ENCODE peak calls at places on chromosome 3, in nine cellular contexts. N is stimulated activated CD4-positive, alpha-beta T cell treated with anti-CD3 and anti-CD28 coated beads, Interleukin-15, amount 100 ng/mL, for 1 hour; X is GM12892; R is NCI-H1092; P is NCI-H446 treated with DMSO at 0.1 percent for 48 hours; C is renal cortical epithelial cell; L is KBM-7; W is H7; J is GM12864. Q is an unnamed sample.

GRCh38 chr3:170296703-170297102 is 60.8 kb upstream of the SKIL start:
- DNase-seq in C (no peak), W (no peak), L (no peak), R (no peak), P (no peak), X (no peak), N (no peak), J (no peak), Q (no peak)

GRCh38 chr3:107846282-107846852 is 244.5 kb downstream of the CD47 start:
- DNase-seq in J (no peak), C (peak), N (no peak), P (no peak), W (peak), R (no peak), X (no peak), L (peak), Q (peak)

GRCh38 chr3:61645148-61645547 is 83.8 kb downstream of the PTPRG start:
- DNase-seq in P (no peak), C (peak), R (no peak), W (no peak), L (no peak), N (no peak), J (no peak), X (no peak), Q (no peak)

GRCh38 chr3:10447110-10447509 is 58.3 kb downstream of the ATP2B2 start:
- DNase-seq in W (peak), X (no peak), R (no peak), L (no peak), J (no peak), P (no peak), C (no peak), N (no peak), Q (no peak)

GRCh38 chr3:193240850-193241706 is at the start of gene PLAAT1:
- DNase-seq in W (peak), X (peak), N (no peak), C (peak), P (peak), R (peak), L (peak), J (no peak), Q (no peak)

GRCh38 chr3:119579366-119580147 is at the start of gene ADPRH:
- DNase-seq in L (peak), P (no peak), X (peak), C (peak), W (peak), J (no peak), R (peak), N (peak), Q (peak)

GRCh38 chr3:113034011-113034410 is 43.2 kb downstream of the GTPBP8 start:
- DNase-seq in L (no peak), C (no peak), P (no peak), X (no peak), R (no peak), J (no peak), N (no peak), W (no peak), Q (no peak)

GRCh38 chr3:100602506-100603444 is 6.6 kb upstream of the ADGRG7 start:
- DNase-seq in L (peak), P (no peak), N (no peak), C (peak), J (no peak), R (no peak), W (no peak), X (no peak), Q (no peak)

GRCh38 chr3:72346526-72346926 is 501.7 kb downstream of the SHQ1 start:
- DNase-seq in X (no peak), P (no peak), W (no peak), L (peak), J (no peak), C (peak), N (no peak), R (no peak), Q (no peak)

GRCh38 chr3:121885386-121885785 is 8.8 kb upstream of the SLC15A2 start:
- DNase-seq in R (no peak), P (no peak), N (no peak), W (no peak), X (no peak), C (no peak), J (no peak), L (no peak), Q (no peak)

GRCh38 chr3:183265157-183265642 is 12.1 kb downstream of the B3GNT5 start:
- DNase-seq in C (peak), L (no peak), P (no peak), N (no peak), X (no peak), W (peak), R (no peak), J (no peak), Q (no peak)

GRCh38 chr3:123633530-123633929 is 48.7 kb upstream of the HACD2 start:
- DNase-seq in J (no peak), W (peak), P (no peak), R (no peak), X (no peak), C (no peak), N (no peak), L (no peak), Q (no peak)

GRCh38 chr3:15629860-15630597 is 28.5 kb downstream of the BTD start:
- DNase-seq in R (peak), N (peak), C (peak), L (peak), X (peak), W (peak), P (no peak), J (peak), Q (peak)

GRCh38 chr3:17288839-17289399 is 404.2 kb downstream of the PLCL2 start:
- DNase-seq in R (no peak), W (no peak), X (no peak), C (no peak), J (no peak), P (no peak), L (no peak), N (no peak), Q (no peak)

GRCh38 chr3:124812291-124813265 is 74.6 kb downstream of the ITGB5 start:
- DNase-seq in J (no peak), R (no peak), C (peak), P (peak), W (no peak), X (no peak), L (no peak), N (no peak), Q (no peak)

GRCh38 chr3:73558399-73559075 is 66.2 kb downstream of the PDZRN3 start:
- DNase-seq in R (no peak), X (no peak), P (no peak), W (peak), C (no peak), J (no peak), N (no peak), L (no peak), Q (no peak)

GRCh38 chr3:127662051-127662469 is 10.7 kb upstream of the ABTB1 start:
- DNase-seq in N (no peak), C (no peak), J (no peak), W (no peak), X (no peak), R (no peak), P (no peak), L (no peak), Q (no peak)

GRCh38 chr3:148727242-148727641 is 29.5 kb downstream of the AGTR1 start:
- DNase-seq in R (peak), L (peak), J (peak), C (peak), X (no peak), P (no peak), N (no peak), W (peak), Q (peak)

GRCh38 chr3:172305552-172305951 is 142.7 kb downstream of the GHSR start:
- DNase-seq in X (no peak), C (peak), W (no peak), L (no peak), J (no peak), R (no peak), N (no peak), P (no peak), Q (no peak)

GRCh38 chr3:27910456-27910855 is 188.3 kb upstream of the EOMES start:
- DNase-seq in W (no peak), N (no peak), L (no peak), C (no peak), R (no peak), J (no peak), X (no peak), P (no peak), Q (no peak)

GRCh38 chr3:132726341-132726823 is 4.2 kb upstream of the NPHP3 start:
- DNase-seq in W (peak), L (peak), R (peak), X (no peak), C (peak), J (no peak), N (no peak), P (peak), Q (peak)

GRCh38 chr3:46931631-46932441 is 44.7 kb downstream of the CCDC12 start:
- DNase-seq in W (no peak), N (no peak), C (no peak), J (no peak), L (no peak), X (no peak), R (no peak), P (no peak), Q (no peak)

GRCh38 chr3:192481638-192482037 is 245.7 kb downstream of the FGF12 start:
- DNase-seq in X (no peak), C (peak), R (no peak), W (no peak), J (no peak), N (no peak), P (no peak), L (no peak), Q (no peak)

GRCh38 chr3:176916777-176917176 is 280.5 kb downstream of the TBL1XR1 start:
- DNase-seq in W (peak), P (no peak), C (no peak), L (no peak), N (no peak), R (no peak), X (no peak), J (no peak), Q (no peak)

GRCh38 chr3:197527569-197527968 is 28.2 kb downstream of the BDH1 start:
- DNase-seq in J (no peak), N (no peak), R (no peak), C (no peak), L (no peak), X (no peak), W (no peak), P (no peak), Q (no peak)

GRCh38 chr3:98968347-98968746 is 66.9 kb upstream of the DCBLD2 start:
- DNase-seq in P (no peak), X (no peak), W (no peak), L (no peak), C (no peak), J (no peak), R (no peak), N (no peak), Q (no peak)

GRCh38 chr3:40843208-40843624 is 318.5 kb downstream of the ZNF621 start:
- DNase-seq in W (no peak), R (no peak), N (no peak), X (no peak), L (no peak), J (no peak), P (no peak), C (no peak), Q (no peak)

GRCh38 chr3:10299679-10300078 is 6.9 kb upstream of the GHRL start:
- DNase-seq in J (no peak), X (no peak), R (no peak), P (no peak), N (no peak), L (peak), W (no peak), C (no peak), Q (no peak)

GRCh38 chr3:136334209-136334608 is 84.1 kb downstream of the PCCB start:
- DNase-seq in C (no peak), X (no peak), W (no peak), R (no peak), L (no peak), P (no peak), J (no peak), N (no peak), Q (no peak)

GRCh38 chr3:127820221-127820870 is 2.0 kb downstream of the MGLL start:
- DNase-seq in J (no peak), P (no peak), N (no peak), X (no peak), C (peak), R (no peak), W (peak), L (no peak), Q (no peak)

GRCh38 chr3:14536055-14536815 is 3.9 kb downstream of the GRIP2 start:
- DNase-seq in N (no peak), P (no peak), R (no peak), L (no peak), C (no peak), J (no peak), X (no peak), W (no peak), Q (no peak)

GRCh38 chr3:157170861-157171260 is 10.9 kb upstream of the CCNL1 start:
- DNase-seq in N (no peak), L (peak), R (no peak), J (no peak), X (no peak), W (no peak), P (no peak), C (no peak), Q (no peak)

Q was measured in CD4-positive, CD25-positive, alpha-beta regulatory T cell.